ENCODE peak calls at places on chromosomes 5 and 9, in four cellular contexts. I is AG10803, P is tibial artery, G is right lobe of liver. F is an unnamed sample.

GRCh38 chr9:118896356-118897000 is 472.8 kb downstream of the BRINP1 start:
- DNase-seq in I (no peak), G (no peak), P (no peak), F (peak)

GRCh38 chr9:70030156-70030555 is 13.5 kb upstream of the MAMDC2 start:
- DNase-seq in G (no peak), P (no peak), I (no peak), F (no peak)

GRCh38 chr5:87845734-87846133 is 422.9 kb downstream of the TMEM161B start:
- DNase-seq in P (no peak), I (no peak), G (no peak), F (no peak)

GRCh38 chr5:124952079-124952478 is 205.6 kb upstream of the ZNF608 start:
- DNase-seq in G (no peak), P (no peak), I (no peak), F (no peak)

GRCh38 chr5:68147659-68148058 is 67.9 kb upstream of the PIK3R1 start:
- DNase-seq in P (no peak), I (no peak), G (no peak), F (no peak)

GRCh38 chr9:122442568-122442967 is 35.2 kb downstream of the OR1J1 start:
- DNase-seq in G (no peak), I (no peak), P (no peak), F (no peak)

GRCh38 chr5:10123254-10123989 is 126.3 kb downstream of the ATPSCKMT start:
- DNase-seq in P (no peak), G (no peak), I (no peak), F (no peak)

GRCh38 chr5:172816887-172817418 is 17.1 kb upstream of the ERGIC1 start:
- DNase-seq in G (no peak), I (peak), P (no peak), F (no peak)

GRCh38 chr9:77977210-77977611 is 54.4 kb downstream of the GNAQ start:
- DNase-seq in P (peak), G (peak), I (peak), F (peak)

GRCh38 chr5:39533749-39534148 is 109.0 kb upstream of the DAB2 start:
- DNase-seq in G (no peak), I (no peak), P (no peak), F (no peak)

GRCh38 chr9:130770679-130771442 is 64.2 kb upstream of the ABL1 start:
- DNase-seq in G (no peak), I (peak), P (no peak), F (peak)

GRCh38 chr9:34211395-34211794 is 32.6 kb downstream of the UBAP1 start:
- DNase-seq in G (no peak), I (no peak), P (no peak), F (no peak)

GRCh38 chr9:3455088-3455487 is 70.7 kb downstream of the RFX3 start:
- DNase-seq in P (no peak), I (no peak), G (no peak), F (no peak)

GRCh38 chr9:123828449-123828848 is 101.5 kb downstream of the DENND1A start:
- DNase-seq in I (no peak), G (no peak), P (no peak), F (peak)

GRCh38 chr5:134492568-134492967 is 32.9 kb upstream of the JADE2 start:
- DNase-seq in I (no peak), P (no peak), G (no peak), F (peak)

GRCh38 chr5:148682283-148683026 is 28.1 kb upstream of the HTR4 start:
- DNase-seq in I (no peak), G (peak), P (no peak), F (no peak)

GRCh38 chr5:94746731-94747124 is 128.3 kb downstream of the SLF1 start:
- DNase-seq in G (no peak), I (no peak), P (no peak), F (no peak)

GRCh38 chr5:59188415-59189225 is 605.7 kb downstream of the RAB3C start:
- DNase-seq in G (peak), I (peak), P (peak), F (peak)

GRCh38 chr5:150789943-150790611 is 11.5 kb downstream of the SMIM3 start:
- DNase-seq in G (peak), I (peak), P (peak), F (no peak)

GRCh38 chr5:103033696-103034095 is 86.2 kb downstream of the GIN1 start:
- DNase-seq in G (peak), I (no peak), P (no peak), F (no peak)

GRCh38 chr9:71628247-71628646 is 140.1 kb downstream of the CEMIP2 start:
- DNase-seq in P (no peak), G (no peak), I (peak), F (no peak)

GRCh38 chr9:4738866-4739586 is 2.0 kb downstream of the AK3 start:
- DNase-seq in P (no peak), I (no peak), G (peak), F (no peak)

GRCh38 chr5:179115307-179115706 is 55.1 kb downstream of the ZNF354C start:
- DNase-seq in I (no peak), G (no peak), P (no peak), F (no peak)

GRCh38 chr5:55691265-55692105 is 20.6 kb downstream of the SLC38A9 start:
- DNase-seq in I (peak), G (no peak), P (no peak), F (peak)

GRCh38 chr5:38189031-38189632 is 69.2 kb upstream of the EGFLAM start:
- DNase-seq in P (no peak), G (no peak), I (peak), F (no peak)

GRCh38 chr5:37248387-37248969 is 698 bp downstream of the CPLANE1 start:
- DNase-seq in G (no peak), P (no peak), I (peak), F (peak)

GRCh38 chr9:131677445-131678180 is 62.3 kb downstream of the RAPGEF1 start:
- DNase-seq in I (peak), P (no peak), G (no peak), F (peak)

GRCh38 chr9:34458013-34458966 is at the start of the genes DNAI1 and FAM219A:
- DNase-seq in G (peak), P (peak), I (peak), F (peak)

DNA sequence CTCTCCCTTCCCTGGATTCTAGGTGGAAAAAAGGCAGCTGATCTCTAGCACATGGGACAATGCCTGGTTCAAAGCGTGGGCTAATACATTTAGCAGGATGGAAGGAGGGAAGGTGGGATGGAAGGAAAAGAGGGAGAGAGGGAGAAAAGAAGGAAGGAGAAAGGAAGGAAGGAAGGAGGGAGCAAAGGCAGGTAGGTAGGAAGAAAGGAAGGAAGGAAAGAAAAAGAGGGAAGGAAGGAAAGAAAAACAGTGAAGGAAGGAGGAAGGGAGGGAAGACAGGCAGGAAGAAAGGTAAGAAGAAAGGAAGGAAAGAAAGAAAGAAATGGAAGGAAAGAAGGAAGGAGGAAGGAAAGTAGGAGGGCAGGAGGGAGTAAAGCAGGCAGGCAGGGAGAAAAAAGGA is 12.2 kb upstream of the PALM2AKAP2 start:
- DNase-seq in G (no peak), I (no peak), P (no peak), F (no peak)
- H3K4me3 ChIP-seq in G (no peak), I (no peak), P (no peak), F (no peak)

GRCh38 chr5:139296198-139296597 is 2.7 kb downstream of the MATR3 start:
- DNase-seq in I (no peak), P (no peak), G (no peak), F (no peak)
- H3K4me3 ChIP-seq in I (no peak), P (peak), G (no peak), F (no peak)

DNA sequence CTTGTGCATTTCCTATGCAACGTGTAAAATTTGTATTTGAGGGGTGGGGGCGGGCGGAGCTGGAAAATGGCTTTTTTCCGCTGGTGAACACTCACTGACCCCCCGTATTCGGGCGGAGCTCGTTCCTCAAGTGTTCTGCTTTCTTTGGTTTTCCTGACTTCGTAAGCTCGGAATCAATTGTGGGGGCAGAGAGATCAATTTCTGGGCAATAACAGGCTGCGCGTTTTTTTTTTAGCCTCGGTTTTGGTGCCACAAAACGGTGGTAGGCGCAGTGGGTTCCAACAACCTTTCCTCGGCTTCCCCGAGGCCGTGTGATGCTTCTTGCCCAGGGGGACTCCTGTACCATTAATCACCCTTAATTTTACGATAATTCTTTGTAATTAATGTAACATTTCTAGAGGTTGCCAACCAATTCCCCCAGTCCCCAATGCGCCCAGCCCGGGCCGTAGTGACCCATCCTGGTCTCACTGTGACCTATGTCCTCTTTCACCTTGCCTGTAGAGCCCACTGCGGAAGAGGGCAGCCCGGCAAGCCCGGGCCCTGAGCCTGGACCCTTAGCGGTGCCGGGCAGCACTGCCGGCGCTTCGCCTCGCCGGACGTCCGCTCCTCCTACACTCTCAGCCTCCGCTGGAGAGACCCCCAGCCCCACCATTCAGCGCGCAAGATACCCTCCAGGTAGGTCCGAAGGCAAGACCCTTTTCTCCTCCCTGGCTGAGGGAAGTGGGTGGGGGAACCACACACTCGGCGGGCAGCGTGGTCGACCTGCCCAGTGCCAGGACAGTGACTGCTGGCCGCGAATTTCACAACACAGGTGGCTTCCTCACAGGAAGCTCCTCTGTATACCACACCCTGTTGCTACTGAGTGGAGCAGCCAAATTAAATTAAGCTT is 3.7 kb downstream of the NR4A3 start:
- DNase-seq in G (peak), I (no peak), P (no peak), F (no peak)
- H3K4me3 ChIP-seq in G (no peak), I (no peak), P (peak), F (no peak)

GRCh38 chr5:4857761-4858160 is 282.4 kb upstream of the ADAMTS16 start:
- DNase-seq in P (no peak), I (no peak), G (no peak), F (no peak)
- H3K4me3 ChIP-seq in P (no peak), I (no peak), G (no peak), F (no peak)

GRCh38 chr9:13568446-13568845 is 289.0 kb upstream of the MPDZ start:
- DNase-seq in G (no peak), P (no peak), I (no peak), F (no peak)
- H3K4me3 ChIP-seq in G (no peak), P (peak), I (peak), F (no peak)

GRCh38 chr9:14203366-14204056 is 110.4 kb downstream of the NFIB start:
- DNase-seq in I (no peak), G (peak), P (peak), F (peak)
- H3K4me3 ChIP-seq in I (no peak), G (no peak), P (peak), F (no peak)

GRCh38 chr9:91949946-91950664 is at the start of gene ROR2:
- DNase-seq in P (no peak), G (peak), I (peak), F (peak)

GRCh38 chr9:91949293-91949945 is 609 bp downstream of the ROR2 start:
- DNase-seq in P (no peak), G (no peak), I (no peak), F (peak)

GRCh38 chr9:91954841-91955471 is 4.9 kb upstream of the ROR2 start:
- DNase-seq in P (no peak), G (no peak), I (peak), F (peak)

GRCh38 chr9:91953723-91954122 is 3.7 kb upstream of the ROR2 start:
- DNase-seq in I (no peak), G (no peak), P (no peak), F (no peak)

GRCh38 chr9:91951944-91952520 is 2.0 kb upstream of the ROR2 start:
- DNase-seq in G (no peak), P (no peak), I (peak), F (no peak)
- H3K4me3 ChIP-seq in G (no peak), P (no peak), I (no peak), F (no peak)